ENCODE peak calls at places on chromosomes 5 and 9, in four cellular contexts. T is K562, E is GM12878, D is HepG2. Z is an unnamed sample.

GRCh38 chr5:150661086-150661485 is at the start of gene MYOZ3:
- DNase-seq in T (no peak), E (no peak), D (no peak), Z (no peak)

GRCh38 chr9:469672-470040 is 255.0 kb downstream of the DOCK8 start:
- DNase-seq in T (no peak), E (no peak), D (no peak), Z (no peak)

GRCh38 chr9:35669331-35670145 is 4.2 kb upstream of the CA9 start:
- DNase-seq in T (no peak), E (no peak), D (peak), Z (no peak)

GRCh38 chr5:1827410-1828397 is 26.5 kb downstream of the NDUFS6 start:
- DNase-seq in T (peak), E (no peak), D (no peak), Z (no peak)

GRCh38 chr9:33926746-33927485 is 110.0 kb downstream of the UBE2R2 start:
- DNase-seq in T (no peak), E (no peak), D (no peak), Z (no peak)

GRCh38 chr9:86943223-86943870 is 4.0 kb downstream of the GAS1 start:
- DNase-seq in T (no peak), E (no peak), D (peak), Z (no peak)

GRCh38 chr9:98978231-98978681 is 34.5 kb downstream of the COL15A1 start:
- DNase-seq in T (no peak), E (no peak), D (no peak), Z (no peak)

GRCh38 chr9:12861035-12861434 is 86.2 kb downstream of the LURAP1L start:
- DNase-seq in T (no peak), E (no peak), D (no peak), Z (no peak)

GRCh38 chr9:94949330-94949729 is 222.8 kb downstream of the AOPEP start:
- DNase-seq in T (no peak), E (no peak), D (no peak), Z (no peak)

GRCh38 chr9:134960701-134961181 is 43.0 kb upstream of the FCN1 start:
- DNase-seq in T (no peak), E (no peak), D (no peak), Z (no peak)

DNA sequence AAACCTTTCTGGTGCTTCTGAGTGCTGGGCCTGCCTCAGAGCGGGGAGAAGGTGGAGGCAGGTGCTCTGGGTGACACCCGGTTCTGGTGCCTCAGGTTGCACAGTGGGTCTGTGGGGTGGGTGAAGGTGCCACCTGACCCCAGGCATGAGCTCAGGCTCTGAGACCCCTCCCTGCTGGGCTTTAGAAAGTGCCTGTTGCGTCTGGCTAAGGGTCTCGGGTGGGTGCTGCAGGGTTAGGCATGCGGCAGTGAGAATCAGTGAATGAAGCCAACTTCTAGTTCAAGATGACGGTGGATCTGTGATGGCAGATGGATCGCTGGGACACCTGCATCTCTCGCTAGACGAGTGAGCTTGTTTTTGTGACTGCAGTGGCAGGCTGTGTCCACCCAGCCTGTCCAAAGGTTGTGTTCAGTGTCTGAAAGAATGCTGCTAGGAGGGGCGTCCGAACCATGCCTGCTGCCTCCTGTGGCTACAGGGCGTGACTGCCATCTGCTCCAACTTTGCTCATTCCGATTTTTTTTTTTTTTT is 5.0 kb downstream of the SQSTM1 start:
- DNase-seq in T (peak), E (no peak), D (peak), Z (no peak)
- TF ChIP-seq BHLHE40 in T (no peak), E (no peak), D (no peak), Z (no peak)

GRCh38 chr5:73442960-73443627 is 5.5 kb downstream of the FOXD1 start:
- DNase-seq in T (no peak), E (no peak), D (no peak), Z (no peak)

GRCh38 chr5:73442152-73442860 is 6.3 kb downstream of the FOXD1 start:
- DNase-seq in T (no peak), E (no peak), D (no peak), Z (no peak)

GRCh38 chr5:73444499-73445432 is 3.8 kb downstream of the FOXD1 start:
- DNase-seq in T (no peak), E (no peak), D (no peak), Z (no peak)

GRCh38 chr5:73445708-73446630 is 2.6 kb downstream of the FOXD1 start:
- DNase-seq in T (no peak), E (no peak), D (no peak), Z (no peak)

DNA sequence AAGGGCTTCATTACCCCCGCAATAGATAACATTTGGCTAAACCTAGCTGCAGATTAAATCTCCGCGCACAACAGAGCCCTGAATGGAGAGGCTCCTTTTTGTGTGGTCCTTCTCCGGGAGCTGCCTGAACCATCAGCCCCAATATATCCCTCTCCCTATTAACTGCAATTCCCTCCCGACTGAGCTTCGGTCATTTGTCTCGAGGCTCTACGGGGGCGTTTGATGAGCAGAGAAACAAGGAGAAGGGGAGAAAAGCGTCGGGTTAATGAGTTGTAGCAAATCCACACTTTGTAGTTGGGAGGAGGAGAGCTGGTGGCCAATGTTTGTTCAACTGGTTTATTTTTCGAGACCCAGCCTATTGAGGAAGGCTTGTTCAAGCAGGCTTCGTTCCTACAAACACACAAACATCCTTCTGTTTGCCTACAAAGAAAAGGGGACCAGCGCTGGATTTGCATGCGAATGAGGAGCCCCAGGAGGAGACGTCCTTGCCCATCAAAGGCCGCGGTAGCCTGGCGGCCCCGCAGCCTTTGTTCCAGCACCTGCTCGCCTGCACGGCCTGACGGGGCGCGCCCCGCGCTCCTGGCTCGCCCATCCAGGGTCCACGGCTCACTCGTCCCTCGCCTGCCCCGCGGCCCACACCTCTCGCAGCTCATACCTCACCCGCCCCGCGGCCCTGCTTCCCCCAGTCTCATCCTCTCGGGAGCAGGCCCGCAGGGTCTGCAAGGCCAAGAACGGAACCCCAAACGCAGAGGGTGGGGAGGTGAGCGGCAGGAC is 4.7 kb downstream of the FOXD1 start:
- DNase-seq in T (no peak), E (no peak), D (no peak), Z (no peak)
- TF ChIP-seq SP1 in T (no peak), E (no peak), D (no peak), Z (no peak)

GRCh38 chr5:179437341-179438001 is 92.2 kb upstream of the ADAMTS2 start:
- DNase-seq in T (no peak), E (no peak), D (no peak), Z (no peak)

GRCh38 chr5:179436321-179437122 is 91.3 kb upstream of the ADAMTS2 start:
- DNase-seq in T (no peak), E (no peak), D (no peak), Z (no peak)

GRCh38 chr5:179438041-179438441 is 92.8 kb upstream of the ADAMTS2 start:
- DNase-seq in T (no peak), E (no peak), D (no peak), Z (no peak)

GRCh38 chr5:179439181-179439990 is 94.1 kb upstream of the ADAMTS2 start:
- DNase-seq in T (no peak), E (no peak), D (no peak), Z (no peak)

DNA sequence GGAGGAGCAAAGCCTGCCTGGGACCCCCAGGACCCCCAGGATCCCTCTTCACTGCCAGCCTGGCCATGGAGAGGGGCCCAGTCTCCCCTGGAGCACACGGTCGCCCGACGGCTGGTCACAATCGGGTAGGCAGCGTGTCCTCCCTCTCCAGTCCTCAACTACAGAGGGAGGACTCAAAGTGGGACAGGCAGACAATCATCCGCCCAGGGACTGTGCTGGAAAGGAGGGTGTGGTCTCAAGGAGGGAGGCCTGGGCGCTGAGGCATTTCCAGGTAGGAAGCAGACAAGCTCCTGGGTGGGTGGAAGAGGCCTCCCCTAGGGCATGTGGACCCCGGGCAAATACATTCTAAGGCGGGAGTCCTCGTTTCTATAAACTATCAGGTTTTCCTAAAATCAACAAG is 93.2 kb upstream of the ADAMTS2 start:
- DNase-seq in T (no peak), E (no peak), D (no peak), Z (no peak)
- TF ChIP-seq FOXK2 in T (no peak), E (no peak), D (no peak), Z (no peak)

GRCh38 chr9:120904061-120904998 is 22.3 kb downstream of the TRAF1 start:
- DNase-seq in T (no peak), E (no peak), D (no peak), Z (no peak)

GRCh38 chr9:120900821-120901220 is 23.8 kb upstream of the PHF19 start:
- DNase-seq in T (no peak), E (no peak), D (no peak), Z (no peak)

GRCh38 chr9:120902824-120903608 is 23.6 kb downstream of the TRAF1 start:
- DNase-seq in T (peak), E (no peak), D (no peak), Z (no peak)

GRCh38 chr9:120901704-120902103 is 24.7 kb upstream of the PHF19 start:
- DNase-seq in T (no peak), E (no peak), D (no peak), Z (no peak)

DNA sequence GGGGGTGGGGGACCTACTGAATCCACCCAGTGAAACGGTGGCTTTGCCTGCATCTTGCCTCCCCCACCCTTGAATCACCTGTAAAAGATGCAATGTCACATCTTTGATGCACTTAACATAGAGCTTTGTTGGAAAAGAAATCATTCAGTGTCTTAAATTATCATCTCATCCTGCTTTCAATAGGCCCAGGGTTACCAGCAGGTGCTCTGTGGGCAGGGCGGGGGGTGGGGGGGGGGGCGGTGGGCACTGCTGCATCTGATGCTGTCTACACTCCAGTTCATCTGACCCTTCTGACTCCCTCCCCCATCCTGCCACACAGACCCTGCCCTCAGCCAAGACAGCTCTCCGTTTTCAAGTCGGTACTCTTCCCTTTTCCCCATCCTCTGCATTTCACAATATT is 24.3 kb downstream of the TRAF1 start:
- DNase-seq in T (peak), E (no peak), D (no peak), Z (no peak)
- TF ChIP-seq BHLHE40 in T (no peak), E (no peak), D (no peak), Z (no peak)